ENCODE peak calls at places on chromosomes 12 and 14, in five cellular contexts. Z, C, S, T and R are unnamed samples.

GRCh38 chr12:99455350-99456037 is 192.1 kb upstream of the GARIN6 start:
- DNase-seq in Z (no peak), C (peak), S (no peak), T (no peak), R (no peak)

GRCh38 chr14:93953739-93954515 is 22.4 kb downstream of the ASB2 start:
- DNase-seq in Z (no peak), C (no peak), S (no peak), T (no peak), R (no peak)

GRCh38 chr12:67991158-67991557 is 1.9 kb downstream of the IFNG-AS1 start:
- DNase-seq in Z (no peak), C (no peak), S (no peak), T (no peak), R (no peak)

GRCh38 chr14:95127531-95127911 is 29.8 kb downstream of the DICER1 start:
- DNase-seq in Z (no peak), C (no peak), S (no peak), T (no peak), R (no peak)

GRCh38 chr12:113980537-113981337 is 14.6 kb upstream of the RBM19 start:
- DNase-seq in Z (no peak), C (peak), S (no peak), T (peak), R (peak)

GRCh38 chr14:75752086-75752485 is 91.0 kb downstream of the TTLL5 start:
- DNase-seq in Z (no peak), C (no peak), S (no peak), T (no peak), R (no peak)

GRCh38 chr12:89632778-89633177 is 75.9 kb downstream of the ATP2B1 start:
- DNase-seq in Z (no peak), C (no peak), S (no peak), T (peak), R (no peak)

GRCh38 chr14:22623047-22623446 is 21.1 kb downstream of the OR6J1 start:
- DNase-seq in Z (no peak), C (no peak), S (no peak), T (no peak), R (no peak)

GRCh38 chr12:57325395-57325794 is 74.4 kb upstream of the STAC3 start:
- DNase-seq in Z (no peak), C (no peak), S (no peak), T (no peak), R (no peak)

GRCh38 chr14:106129274-106129673 is 602.9 kb downstream of the TMEM121 start:
- DNase-seq in Z (no peak), C (no peak), S (no peak), T (no peak), R (no peak)

GRCh38 chr12:89156862-89157262 is 195.4 kb downstream of the DUSP6 start:
- DNase-seq in Z (no peak), C (no peak), S (no peak), T (no peak), R (no peak)

GRCh38 chr14:44010071-44010470 is 497.0 kb downstream of the FSCB start:
- DNase-seq in Z (no peak), C (no peak), S (no peak), T (no peak), R (no peak)

GRCh38 chr12:110537605-110538409 is 35.7 kb downstream of the RAD9B start:
- DNase-seq in Z (no peak), C (no peak), S (peak), T (no peak), R (peak)

GRCh38 chr12:64522316-64522715 is 70.4 kb downstream of the TBK1 start:
- DNase-seq in Z (no peak), C (no peak), S (no peak), T (no peak), R (no peak)

GRCh38 chr12:101325590-101325989 is 45.7 kb downstream of the UTP20 start:
- DNase-seq in Z (no peak), C (no peak), S (no peak), T (no peak), R (no peak)

GRCh38 chr12:68455676-68456345 is 123.6 kb upstream of the MDM1 start:
- DNase-seq in Z (no peak), C (no peak), S (no peak), T (no peak), R (no peak)

GRCh38 chr14:69614592-69614991 is 3.2 kb downstream of the SUSD6 start:
- DNase-seq in Z (no peak), C (no peak), S (no peak), T (no peak), R (peak)

DNA sequence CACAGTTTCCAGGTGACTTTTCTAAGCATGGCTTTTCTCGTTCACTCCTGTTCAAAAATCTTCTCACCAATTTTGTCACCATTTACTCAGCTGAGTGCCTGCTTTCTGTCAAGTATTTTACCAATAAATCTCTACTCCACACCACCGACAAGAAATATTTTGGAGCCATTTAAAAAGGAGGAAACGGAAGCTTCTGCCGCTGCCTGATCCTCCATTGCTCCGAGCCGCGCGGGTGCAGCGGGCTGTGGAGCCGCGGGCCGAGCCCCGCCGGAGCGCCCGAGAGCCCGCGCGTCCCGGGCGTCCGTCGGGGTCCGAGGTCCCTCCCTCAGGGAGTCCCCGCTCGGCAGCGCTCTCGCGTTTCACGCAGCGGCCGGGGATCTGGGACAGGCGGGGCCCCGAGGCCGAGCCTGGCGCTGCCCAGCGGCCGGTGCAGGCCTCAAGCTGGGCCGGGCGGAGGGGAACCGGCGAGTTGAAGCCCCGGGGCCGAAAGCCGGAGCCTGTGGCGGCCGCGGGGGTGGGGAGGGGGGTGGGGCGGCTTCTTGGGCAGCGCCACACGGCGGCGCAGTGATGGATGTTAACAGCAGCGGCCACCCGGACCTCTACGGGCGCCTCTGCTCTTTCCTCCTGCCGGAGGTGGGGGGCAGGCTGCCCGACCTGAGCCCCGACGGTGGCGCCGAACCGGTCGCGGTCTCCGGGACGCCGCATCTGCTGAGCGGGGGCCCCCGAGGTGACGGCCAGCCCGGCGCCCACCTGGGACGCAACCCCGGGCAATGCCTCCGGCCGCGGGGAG is 1.1 kb upstream of the HEBP1 start:
- DNase-seq in Z (peak), C (peak), S (peak), T (peak), R (peak)
- TF ChIP-seq CTCF in Z (no peak), C (peak), S (peak), T (peak), R (peak)

DNA sequence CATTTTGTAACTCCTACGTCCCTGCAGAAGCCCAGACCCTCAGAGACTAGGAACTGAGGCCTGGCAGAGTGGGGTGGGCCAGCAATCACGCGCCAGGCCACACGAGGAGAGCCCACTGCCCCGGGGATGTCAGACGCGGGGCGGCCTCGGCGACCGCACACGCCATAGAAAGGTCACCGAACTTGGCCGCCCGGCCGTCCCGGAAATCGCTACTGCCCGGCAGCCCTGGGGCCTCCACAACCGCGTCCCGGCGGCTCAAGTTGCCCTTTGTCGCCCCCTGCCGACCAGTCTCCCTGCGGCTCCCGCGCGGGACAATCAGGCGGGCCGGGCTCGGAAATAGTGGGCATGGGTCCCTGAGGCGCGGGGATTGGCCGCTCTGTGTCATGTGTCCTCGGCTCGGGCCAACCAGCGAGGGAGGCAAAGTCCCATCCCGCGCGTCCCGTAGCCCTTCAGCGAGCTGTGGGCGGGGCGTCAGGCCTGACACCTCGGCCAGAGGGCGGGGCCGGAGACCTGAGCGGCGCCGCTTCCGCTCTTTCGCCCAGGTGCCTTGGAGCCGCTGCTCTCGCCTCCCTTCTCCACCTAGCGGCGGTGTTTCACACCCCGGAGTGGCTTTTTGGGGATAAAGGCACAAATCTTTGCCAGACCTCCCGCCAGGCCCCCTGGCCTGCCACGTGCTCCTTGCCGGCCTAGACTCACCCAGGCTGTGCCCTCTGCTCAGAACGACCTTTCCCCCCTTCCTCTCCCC is 33.4 kb upstream of the DEGS2 start:
- DNase-seq in Z (peak), C (peak), S (peak), T (peak), R (peak)
- TF ChIP-seq POLR2A in Z (no peak), C (peak), S (no peak), T (peak), R (peak)

GRCh38 chr12:65611396-65611795 is 212.9 kb upstream of the HMGA2 start:
- DNase-seq in Z (no peak), C (no peak), S (no peak), T (no peak), R (no peak)
- H3K27ac ChIP-seq in Z (no peak), C (peak), S (no peak), T (no peak), R (no peak)

DNA sequence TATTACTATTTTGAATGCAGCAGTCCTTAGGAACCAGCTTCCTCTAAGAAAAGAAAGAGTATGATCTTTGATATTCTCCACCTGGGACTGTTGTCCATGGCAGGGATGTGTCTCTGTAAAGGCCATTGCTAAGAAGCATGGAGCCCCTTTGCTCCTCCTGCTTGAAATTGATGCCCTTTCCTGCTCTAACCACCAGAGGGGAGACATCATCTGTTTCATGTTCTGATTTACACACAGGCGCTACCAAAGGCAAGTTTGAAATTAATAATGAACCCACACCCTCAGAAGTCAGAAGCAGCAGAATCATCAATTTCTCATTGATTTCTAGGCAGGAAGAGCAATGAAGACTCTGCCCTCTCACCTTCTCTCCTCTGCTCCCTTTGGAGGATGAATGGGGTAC is 253.8 kb downstream of the RMST start:
- DNase-seq in Z (no peak), C (no peak), S (no peak), T (peak), R (peak)
- TF ChIP-seq CTCF in Z (no peak), C (no peak), S (peak), T (peak), R (peak)

GRCh38 chr12:6792522-6793201 is 3.3 kb downstream of the CD4 start:
- DNase-seq in Z (no peak), C (no peak), S (no peak), T (peak), R (peak)
- TF ChIP-seq POLR2A in Z (no peak), C (no peak), S (no peak), T (peak), R (no peak)

GRCh38 chr12:2834581-2835491 is at the start of gene NRIP2:
- DNase-seq in Z (peak), C (no peak), S (no peak), T (no peak), R (peak)

GRCh38 chr12:2833810-2834209 is 1.0 kb downstream of the NRIP2 start:
- DNase-seq in Z (no peak), C (no peak), S (no peak), T (no peak), R (no peak)

GRCh38 chr12:2833327-2833726 is 1.5 kb downstream of the NRIP2 start:
- DNase-seq in Z (no peak), C (no peak), S (no peak), T (no peak), R (no peak)

GRCh38 chr12:2829275-2829674 is 5.6 kb downstream of the NRIP2 start:
- DNase-seq in Z (no peak), C (no peak), S (no peak), T (no peak), R (no peak)

GRCh38 chr12:2832550-2833127 is 2.2 kb downstream of the NRIP2 start:
- DNase-seq in Z (no peak), C (no peak), S (no peak), T (no peak), R (no peak)
- H3K27ac ChIP-seq in Z (no peak), C (no peak), S (no peak), T (no peak), R (no peak)

GRCh38 chr12:105100998-105101397 is 6.5 kb upstream of the WASHC4 start:
- DNase-seq in Z (no peak), C (no peak), S (no peak), T (no peak), R (no peak)

GRCh38 chr12:105102673-105103072 is 4.9 kb upstream of the WASHC4 start:
- DNase-seq in Z (no peak), C (no peak), S (no peak), T (no peak), R (no peak)

GRCh38 chr12:105099355-105099754 is 8.2 kb upstream of the WASHC4 start:
- DNase-seq in Z (no peak), C (no peak), S (no peak), T (no peak), R (no peak)

GRCh38 chr12:105104762-105105161 is 2.8 kb upstream of the WASHC4 start:
- DNase-seq in Z (no peak), C (no peak), S (no peak), T (no peak), R (no peak)

GRCh38 chr12:105100207-105100985 is 7.1 kb upstream of the WASHC4 start:
- DNase-seq in Z (no peak), C (peak), S (no peak), T (no peak), R (no peak)
- TF ChIP-seq CTCF in Z (no peak), C (no peak), S (no peak), T (no peak), R (no peak)

DNA sequence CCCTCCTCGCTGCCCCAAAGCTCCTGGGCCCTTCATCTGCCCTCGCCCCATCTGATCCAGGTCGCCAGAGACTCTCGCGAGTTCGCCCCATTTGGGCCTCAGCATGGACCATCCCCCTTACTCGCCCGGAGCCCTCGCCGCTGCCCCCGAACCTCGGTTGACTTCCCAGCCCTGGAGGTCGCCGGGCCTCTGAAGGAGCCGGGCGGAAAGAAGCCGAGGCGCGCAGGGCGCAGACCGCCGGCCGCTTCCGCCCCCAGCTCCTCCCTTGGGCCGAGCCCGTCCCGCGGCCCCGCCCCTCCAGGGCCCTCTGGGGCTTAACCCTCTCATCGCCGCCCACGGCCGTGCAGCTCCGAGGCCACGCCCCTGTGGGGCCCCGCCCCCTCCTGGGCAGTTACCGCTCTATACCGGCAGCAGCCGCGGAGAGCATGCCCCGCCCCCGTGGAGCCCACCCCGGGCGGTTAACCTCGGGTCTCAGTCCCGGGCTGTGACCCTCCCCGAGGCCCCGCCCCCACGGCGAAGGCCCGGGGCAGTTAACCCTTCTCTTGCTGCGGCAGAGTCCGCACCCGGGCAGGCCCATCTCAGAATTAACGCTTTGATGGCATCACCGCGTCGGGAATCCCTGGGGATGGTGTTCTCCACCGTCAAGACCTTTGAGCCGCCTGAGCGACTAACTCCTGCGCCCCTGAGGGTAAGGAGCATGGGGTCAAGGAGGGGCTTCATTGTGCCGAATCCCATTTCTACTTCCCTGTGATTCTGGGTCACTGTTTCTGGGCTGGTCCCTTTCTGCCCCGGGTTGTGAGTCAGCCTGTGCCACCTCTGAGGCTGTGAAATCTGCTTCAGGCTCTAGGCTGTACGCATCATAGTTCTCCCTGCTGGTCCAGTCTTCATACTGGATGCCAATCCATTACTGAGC is at the start of gene SPSB2:
- DNase-seq in Z (peak), C (peak), S (peak), T (peak), R (peak)
- TF ChIP-seq POLR2A in Z (peak), C (peak), S (no peak), T (no peak), R (peak)

GRCh38 chr12:95016120-95016519 is 12.6 kb upstream of the NDUFA12 start:
- DNase-seq in Z (no peak), C (no peak), S (no peak), T (no peak), R (no peak)

GRCh38 chr12:95017482-95017881 is 14.0 kb upstream of the NDUFA12 start:
- DNase-seq in Z (no peak), C (no peak), S (no peak), T (no peak), R (no peak)

DNA sequence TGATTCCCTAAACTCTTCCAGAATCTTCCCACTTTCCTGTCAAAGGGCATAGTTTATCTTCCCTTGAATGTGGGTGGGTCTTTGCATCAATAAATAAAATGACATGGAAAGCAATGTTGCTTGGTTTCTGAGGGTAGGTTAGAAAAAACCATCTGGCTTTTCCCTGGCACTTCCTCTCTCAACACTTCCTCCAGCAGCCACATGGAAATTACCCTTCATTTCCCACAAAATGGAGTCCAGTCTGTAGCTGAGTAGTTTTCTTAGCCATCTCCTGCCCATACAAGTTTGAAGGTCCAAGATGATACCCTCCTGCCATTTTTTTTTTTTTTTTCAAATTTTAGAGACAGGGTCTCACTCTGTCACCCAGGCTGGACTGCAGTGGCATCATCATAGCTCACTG is 11.1 kb upstream of the NDUFA12 start:
- DNase-seq in Z (no peak), C (no peak), S (no peak), T (no peak), R (no peak)
- H3K27ac ChIP-seq in Z (no peak), C (no peak), S (no peak), T (no peak), R (no peak)

DNA sequence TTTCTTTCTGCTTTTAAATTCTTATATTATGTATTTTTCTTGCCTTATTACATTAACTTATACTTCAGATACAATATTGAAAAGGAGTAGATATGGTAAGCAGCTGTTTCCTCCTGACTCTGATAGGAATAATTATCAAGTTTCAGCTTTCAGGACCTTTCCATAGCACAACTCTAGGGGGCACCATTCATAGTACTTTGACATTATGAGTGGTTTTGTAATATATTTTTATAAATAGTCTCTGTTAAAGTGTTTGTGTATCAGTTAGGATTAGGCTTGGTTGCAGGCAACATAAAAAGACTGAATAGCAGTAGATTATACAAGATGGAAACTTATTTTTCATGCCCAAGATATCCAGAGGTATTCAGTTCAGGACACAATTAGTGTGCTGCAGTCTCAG is 27.9 kb upstream of the PARP11 start:
- DNase-seq in Z (no peak), C (no peak), S (no peak), T (no peak), R (no peak)
- TF ChIP-seq CTCF in Z (no peak), C (no peak), S (no peak), T (no peak), R (no peak)